ENCODE peak calls at places on chromosomes 16 and 17, in six cellular contexts. S is NCI-H524; F is stimulated activated CD4-positive, alpha-beta T cell treated with anti-CD3 and anti-CD28 coated beads, Interleukin-1b, Interleukin-23, amount 100 ng/mL, for 24 hours; E is stimulated activated naive CD8-positive, alpha-beta T cell treated with anti-CD3 and anti-CD28 coated beads, Interleukin-15, Interleukin-2, amounts not matched to agents 100 U/mL and 50 U/mL, for 24 hours; H is effector memory CD4-positive, alpha-beta T cell; R is adipocyte. J is an unnamed sample.

GRCh38 chr16:12470311-12471229 is 333.1 kb downstream of the CPPED1 start:
- DNase-seq in F (no peak), S (no peak), R (peak), H (no peak), E (no peak), J (no peak)

GRCh38 chr16:58684001-58684353 is 593 bp downstream of the SLC38A7 start:
- DNase-seq in R (peak), S (no peak), F (no peak), H (no peak), E (no peak), J (no peak)

GRCh38 chr17:1559047-1559742 is 3.4 kb downstream of the PITPNA start:
- DNase-seq in F (no peak), S (no peak), E (no peak), H (no peak), R (no peak), J (no peak)

GRCh38 chr16:81866820-81867440 is 87.8 kb downstream of the PLCG2 start:
- DNase-seq in R (no peak), S (no peak), E (no peak), H (no peak), F (no peak), J (no peak)

GRCh38 chr16:69283851-69284250 is 27.3 kb upstream of the VPS4A start:
- DNase-seq in F (no peak), S (no peak), H (no peak), E (no peak), R (no peak), J (no peak)

GRCh38 chr17:4708436-4708835 is 2.0 kb upstream of the ARRB2 start:
- DNase-seq in F (no peak), S (peak), R (no peak), H (peak), E (peak), J (no peak)

GRCh38 chr16:3486506-3487215 is 8.6 kb downstream of the C16orf90 start:
- DNase-seq in E (no peak), F (no peak), R (no peak), H (no peak), S (no peak), J (no peak)

GRCh38 chr17:27153005-27153404 is 140.9 kb upstream of the WSB1 start:
- DNase-seq in S (no peak), E (no peak), F (no peak), H (no peak), R (no peak), J (no peak)

GRCh38 chr17:49741009-49741691 is 22.8 kb downstream of the FAM117A start:
- DNase-seq in E (no peak), R (no peak), F (no peak), S (no peak), H (no peak), J (no peak)

GRCh38 chr17:6135216-6135615 is 65.0 kb downstream of the WSCD1 start:
- DNase-seq in S (peak), E (no peak), R (no peak), F (no peak), H (no peak), J (no peak)

J was measured in T-helper 2 cell.